ENCODE peak calls at places on chromosomes 1 and 21, in four cellular contexts. L is heart left ventricle, E is mesendoderm, X is transverse colon. Z is an unnamed sample.
A peak's percentile ranks its signal among the peaks of the same experiment; 100 is the strongest.

GRCh38 chr1:201267481-201268229 is 15.7 kb upstream of the PKP1 start:
- DNase-seq in L (no peak), E (no peak), X (no peak), Z (no peak)

GRCh38 chr1:234658143-234658542 is 48.2 kb upstream of the IRF2BP2 start:
- DNase-seq in X (peak; percentile 18), E (peak; percentile 74), L (no peak), Z (no peak)

GRCh38 chr1:158686430-158687009 is at the start of gene SPTA1:
- DNase-seq in L (no peak), E (peak; percentile 10), X (no peak), Z (no peak)

GRCh38 chr1:17558954-17559617 is 19.6 kb downstream of the ARHGEF10L start:
- DNase-seq in E (no peak), L (no peak), X (no peak), Z (no peak)

GRCh38 chr1:207081106-207081505 is 7.6 kb upstream of the C4BPB start:
- DNase-seq in E (no peak), L (no peak), X (no peak), Z (no peak)

GRCh38 chr1:205507896-205508714 is 3.6 kb downstream of the CDK18 start:
- DNase-seq in X (no peak), L (no peak), E (no peak), Z (no peak)

GRCh38 chr21:41676198-41676597 is 90.7 kb downstream of the RIPK4 start:
- DNase-seq in X (no peak), E (no peak), L (no peak), Z (no peak)

GRCh38 chr1:117642963-117643362 is 37.1 kb downstream of the TENT5C start:
- DNase-seq in X (peak; percentile 10), E (no peak), L (no peak), Z (no peak)

GRCh38 chr1:244280859-244281258 is 170.8 kb downstream of the ADSS2 start:
- DNase-seq in X (no peak), E (no peak), L (no peak), Z (no peak)

GRCh38 chr1:162631546-162632233 is 574 bp upstream of the DDR2 start:
- DNase-seq in L (peak; percentile 35), E (no peak), X (no peak), Z (no peak)
- H3K4me3 ChIP-seq in L (peak overlapping the region; percentile 57), E (no peak overlapping the region), X (peak overlapping the region; percentile 51), Z (no peak overlapping the region)

GRCh38 chr1:108077991-108078390 is 113.0 kb upstream of the VAV3 start:
- DNase-seq in X (no peak), L (no peak), E (no peak), Z (no peak)
- H3K4me1 ChIP-seq in X (no peaks in the 10 kb centered on the region), L (peaks cover 3% of the 10 kb centered on the region), E (peaks cover 2% of the 10 kb centered on the region), Z (no peaks in the 10 kb centered on the region)

DNA sequence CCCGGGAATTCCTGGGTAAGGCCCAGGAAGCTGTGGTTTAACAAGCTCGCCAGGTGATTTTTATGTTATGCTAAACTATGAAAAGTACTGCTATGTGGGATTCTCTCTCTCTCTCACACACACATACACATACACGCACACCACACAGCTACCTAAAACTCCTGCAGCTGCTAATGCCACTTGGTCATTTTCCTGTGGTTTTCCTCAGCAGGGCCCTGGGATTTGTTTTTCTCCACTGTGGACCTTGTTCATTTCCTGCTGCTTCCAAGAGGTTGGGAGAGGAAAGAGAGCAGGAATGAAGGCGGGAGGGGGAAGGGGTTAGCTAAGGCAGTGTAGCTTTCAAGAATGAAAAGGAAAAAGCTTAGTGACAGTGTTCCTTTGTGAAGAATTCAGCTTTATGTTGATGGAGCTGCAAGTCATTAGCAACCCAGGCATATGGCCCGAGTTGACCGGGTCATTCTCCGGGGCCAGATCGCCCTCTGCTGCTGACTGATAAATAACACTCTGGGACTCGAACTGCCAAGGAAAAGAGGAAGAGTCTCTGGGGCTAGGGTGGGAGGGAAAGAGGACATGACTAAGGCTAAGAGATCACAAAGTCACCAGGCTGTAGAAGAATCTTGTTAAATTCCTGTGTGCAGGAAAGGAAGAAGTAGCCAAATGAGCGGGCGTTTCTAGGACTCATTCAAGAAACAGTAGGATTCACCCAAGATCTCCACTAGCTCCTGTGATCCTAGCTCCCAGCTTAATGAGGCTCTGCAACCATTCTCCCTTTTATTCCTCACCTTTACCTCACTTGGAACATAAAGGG is 30.5 kb upstream of the LRIG2 start:
- DNase-seq in L (peak; percentile 67), E (peak; percentile 99), X (peak; percentile 78), Z (peak; percentile 81)
- H3K4me3 ChIP-seq in L (no peak overlapping the region), E (no peak overlapping the region), X (no peak overlapping the region), Z (no peak overlapping the region)

DNA sequence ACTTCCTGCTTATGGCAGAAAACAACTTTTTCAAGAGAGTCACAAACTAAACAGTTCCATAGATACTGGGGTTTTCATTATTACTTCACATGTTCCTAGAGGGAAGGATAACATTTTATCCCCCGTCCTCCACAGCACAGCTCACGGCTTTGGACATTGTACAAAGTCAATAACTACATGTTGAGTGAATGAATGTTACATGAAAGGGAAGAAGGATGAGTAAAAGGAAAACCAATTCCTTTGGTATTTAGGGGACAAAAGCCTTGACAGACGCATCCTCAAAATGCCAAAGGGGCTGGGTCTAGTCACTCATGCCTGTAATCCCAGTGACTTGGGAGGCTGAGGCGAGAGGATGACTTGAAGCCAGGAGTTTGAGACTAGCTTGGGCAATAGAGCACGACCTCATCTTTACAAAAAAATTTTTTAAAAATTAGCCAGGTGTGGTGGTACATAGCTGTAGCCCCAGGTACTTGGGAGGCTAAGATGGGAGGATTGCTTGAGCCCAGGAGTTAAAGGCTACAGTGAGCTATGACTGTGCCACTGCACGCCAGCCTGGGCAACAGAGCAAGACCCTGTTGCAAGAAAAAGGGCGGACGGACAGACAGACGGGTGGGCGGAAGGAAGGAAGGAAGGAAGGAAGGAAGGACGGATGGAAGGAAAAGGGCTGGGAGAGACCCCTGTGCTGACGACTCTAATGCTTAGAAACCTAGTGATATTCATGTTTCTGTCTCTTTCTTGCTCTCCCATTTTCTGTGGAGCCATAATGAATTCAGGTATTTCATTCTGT is 14.6 kb downstream of the PI4KB start:
- DNase-seq in X (no peak), E (no peak), L (no peak), Z (no peak)
- H3K4me1 ChIP-seq in X (peaks cover 31% of the 10 kb centered on the region), E (no peaks in the 10 kb centered on the region), L (peaks cover 68% of the 10 kb centered on the region), Z (peaks cover 7% of the 10 kb centered on the region)